ENCODE peak calls at places on chromosomes 11 and 22, in eight cellular contexts. One of them, this sample, is unnamed.

GRCh38 chr11:19819148-19819547 is 106.5 kb downstream of the NAV2 start:
- DNase-seq in 8988T: no peak
- DNase-seq in effector memory CD8-positive, alpha-beta T cell: no peak
- DNase-seq in Caco-2: no peak
- DNase-seq in epithelial cell of prostate: no peak
- DNase-seq in stimulated activated CD4-positive, alpha-beta T cell treated with anti-CD3 and anti-CD28 coated beads, Interleukin-4, amount 100 ng/mL, for 1 hour: no peak
- DNase-seq in non-pigmented ciliary epithelial cell: no peak
- DNase-seq in EL: no peak
- DNase-seq in this sample: no peak

GRCh38 chr11:17601206-17602075 is 54.4 kb downstream of the OTOG start:
- DNase-seq in 8988T: no peak
- DNase-seq in effector memory CD8-positive, alpha-beta T cell: no peak
- DNase-seq in Caco-2: no peak
- DNase-seq in epithelial cell of prostate: no peak
- DNase-seq in stimulated activated CD4-positive, alpha-beta T cell treated with anti-CD3 and anti-CD28 coated beads, Interleukin-4, amount 100 ng/mL, for 1 hour: no peak
- DNase-seq in non-pigmented ciliary epithelial cell: no peak
- DNase-seq in EL: no peak
- DNase-seq in this sample: no peak

GRCh38 chr22:20153945-20154344 is 3.1 kb upstream of the CCDC188 start:
- DNase-seq in 8988T: no peak
- DNase-seq in effector memory CD8-positive, alpha-beta T cell: no peak
- DNase-seq in Caco-2: no peak
- DNase-seq in epithelial cell of prostate: no peak
- DNase-seq in stimulated activated CD4-positive, alpha-beta T cell treated with anti-CD3 and anti-CD28 coated beads, Interleukin-4, amount 100 ng/mL, for 1 hour: no peak
- DNase-seq in non-pigmented ciliary epithelial cell: no peak
- DNase-seq in EL: no peak
- DNase-seq in this sample: no peak

GRCh38 chr11:60863550-60864521 is 3.5 kb upstream of the ZP1 start:
- DNase-seq in 8988T: no peak
- DNase-seq in effector memory CD8-positive, alpha-beta T cell: no peak
- DNase-seq in Caco-2: no peak
- DNase-seq in epithelial cell of prostate: no peak
- DNase-seq in stimulated activated CD4-positive, alpha-beta T cell treated with anti-CD3 and anti-CD28 coated beads, Interleukin-4, amount 100 ng/mL, for 1 hour: no peak
- DNase-seq in non-pigmented ciliary epithelial cell: no peak
- DNase-seq in EL: no peak
- DNase-seq in this sample: no peak

GRCh38 chr11:9535189-9535781 is 38.2 kb upstream of the WEE1 start:
- DNase-seq in 8988T: peak
- DNase-seq in effector memory CD8-positive, alpha-beta T cell: peak
- DNase-seq in Caco-2: peak
- DNase-seq in epithelial cell of prostate: peak
- DNase-seq in stimulated activated CD4-positive, alpha-beta T cell treated with anti-CD3 and anti-CD28 coated beads, Interleukin-4, amount 100 ng/mL, for 1 hour: peak
- DNase-seq in non-pigmented ciliary epithelial cell: no peak
- DNase-seq in EL: peak
- DNase-seq in this sample: peak

GRCh38 chr22:30425616-30426394 is at the start of gene MTFP1:
- DNase-seq in 8988T: peak
- DNase-seq in effector memory CD8-positive, alpha-beta T cell: peak
- DNase-seq in Caco-2: peak
- DNase-seq in epithelial cell of prostate: no peak
- DNase-seq in stimulated activated CD4-positive, alpha-beta T cell treated with anti-CD3 and anti-CD28 coated beads, Interleukin-4, amount 100 ng/mL, for 1 hour: peak
- DNase-seq in non-pigmented ciliary epithelial cell: no peak
- DNase-seq in EL: peak
- DNase-seq in this sample: peak

GRCh38 chr22:27896251-27896650 is 22.8 kb downstream of the PITPNB start:
- DNase-seq in 8988T: no peak
- DNase-seq in effector memory CD8-positive, alpha-beta T cell: no peak
- DNase-seq in Caco-2: no peak
- DNase-seq in epithelial cell of prostate: no peak
- DNase-seq in stimulated activated CD4-positive, alpha-beta T cell treated with anti-CD3 and anti-CD28 coated beads, Interleukin-4, amount 100 ng/mL, for 1 hour: no peak
- DNase-seq in non-pigmented ciliary epithelial cell: no peak
- DNase-seq in EL: no peak
- DNase-seq in this sample: no peak

GRCh38 chr22:21688341-21688705 is 22.5 kb downstream of the PPIL2 start:
- DNase-seq in 8988T: no peak
- DNase-seq in effector memory CD8-positive, alpha-beta T cell: no peak
- DNase-seq in Caco-2: no peak
- DNase-seq in epithelial cell of prostate: no peak
- DNase-seq in stimulated activated CD4-positive, alpha-beta T cell treated with anti-CD3 and anti-CD28 coated beads, Interleukin-4, amount 100 ng/mL, for 1 hour: no peak
- DNase-seq in non-pigmented ciliary epithelial cell: no peak
- DNase-seq in EL: no peak
- DNase-seq in this sample: no peak

GRCh38 chr22:20127869-20128618 is 3.6 kb upstream of the ZDHHC8 start:
- DNase-seq in 8988T: no peak
- DNase-seq in effector memory CD8-positive, alpha-beta T cell: no peak
- DNase-seq in Caco-2: no peak
- DNase-seq in epithelial cell of prostate: no peak
- DNase-seq in stimulated activated CD4-positive, alpha-beta T cell treated with anti-CD3 and anti-CD28 coated beads, Interleukin-4, amount 100 ng/mL, for 1 hour: no peak
- DNase-seq in non-pigmented ciliary epithelial cell: no peak
- DNase-seq in EL: no peak
- DNase-seq in this sample: no peak

GRCh38 chr11:80886684-80887083 is 1445.9 kb upstream of the TENM4 start:
- DNase-seq in 8988T: no peak
- DNase-seq in effector memory CD8-positive, alpha-beta T cell: no peak
- DNase-seq in Caco-2: no peak
- DNase-seq in epithelial cell of prostate: no peak
- DNase-seq in stimulated activated CD4-positive, alpha-beta T cell treated with anti-CD3 and anti-CD28 coated beads, Interleukin-4, amount 100 ng/mL, for 1 hour: no peak
- DNase-seq in non-pigmented ciliary epithelial cell: no peak
- DNase-seq in EL: no peak
- DNase-seq in this sample: no peak

GRCh38 chr11:32172771-32173170 is 81.9 kb downstream of the RCN1 start:
- DNase-seq in 8988T: no peak
- DNase-seq in effector memory CD8-positive, alpha-beta T cell: no peak
- DNase-seq in Caco-2: no peak
- DNase-seq in epithelial cell of prostate: no peak
- DNase-seq in stimulated activated CD4-positive, alpha-beta T cell treated with anti-CD3 and anti-CD28 coated beads, Interleukin-4, amount 100 ng/mL, for 1 hour: no peak
- DNase-seq in non-pigmented ciliary epithelial cell: no peak
- DNase-seq in EL: peak
- DNase-seq in this sample: no peak

GRCh38 chr11:64868904-64869570 is 9.4 kb downstream of the EHD1 start:
- DNase-seq in 8988T: peak
- DNase-seq in effector memory CD8-positive, alpha-beta T cell: no peak
- DNase-seq in Caco-2: no peak
- DNase-seq in epithelial cell of prostate: no peak
- DNase-seq in stimulated activated CD4-positive, alpha-beta T cell treated with anti-CD3 and anti-CD28 coated beads, Interleukin-4, amount 100 ng/mL, for 1 hour: peak
- DNase-seq in non-pigmented ciliary epithelial cell: peak
- DNase-seq in EL: peak
- DNase-seq in this sample: peak

GRCh38 chr11:64089493-64089892 is 53.8 kb downstream of the FLRT1 start:
- DNase-seq in 8988T: no peak
- DNase-seq in effector memory CD8-positive, alpha-beta T cell: no peak
- DNase-seq in Caco-2: no peak
- DNase-seq in epithelial cell of prostate: no peak
- DNase-seq in stimulated activated CD4-positive, alpha-beta T cell treated with anti-CD3 and anti-CD28 coated beads, Interleukin-4, amount 100 ng/mL, for 1 hour: no peak
- DNase-seq in non-pigmented ciliary epithelial cell: no peak
- DNase-seq in EL: no peak
- DNase-seq in this sample: no peak

GRCh38 chr11:34314176-34314575 is 43.6 kb downstream of the ABTB2 start:
- DNase-seq in 8988T: no peak
- DNase-seq in effector memory CD8-positive, alpha-beta T cell: no peak
- DNase-seq in Caco-2: no peak
- DNase-seq in epithelial cell of prostate: no peak
- DNase-seq in stimulated activated CD4-positive, alpha-beta T cell treated with anti-CD3 and anti-CD28 coated beads, Interleukin-4, amount 100 ng/mL, for 1 hour: no peak
- DNase-seq in non-pigmented ciliary epithelial cell: no peak
- DNase-seq in EL: no peak
- DNase-seq in this sample: no peak

GRCh38 chr11:31422703-31423102 is 53.0 kb downstream of the DNAJC24 start:
- DNase-seq in 8988T: no peak
- DNase-seq in effector memory CD8-positive, alpha-beta T cell: no peak
- DNase-seq in Caco-2: no peak
- DNase-seq in epithelial cell of prostate: no peak
- DNase-seq in stimulated activated CD4-positive, alpha-beta T cell treated with anti-CD3 and anti-CD28 coated beads, Interleukin-4, amount 100 ng/mL, for 1 hour: no peak
- DNase-seq in non-pigmented ciliary epithelial cell: no peak
- DNase-seq in EL: no peak
- DNase-seq in this sample: no peak

GRCh38 chr11:97990162-97990920 is 1030.4 kb upstream of the CNTN5 start:
- DNase-seq in 8988T: no peak
- DNase-seq in effector memory CD8-positive, alpha-beta T cell: no peak
- DNase-seq in Caco-2: no peak
- DNase-seq in epithelial cell of prostate: no peak
- DNase-seq in stimulated activated CD4-positive, alpha-beta T cell treated with anti-CD3 and anti-CD28 coated beads, Interleukin-4, amount 100 ng/mL, for 1 hour: no peak
- DNase-seq in non-pigmented ciliary epithelial cell: no peak
- DNase-seq in EL: peak
- DNase-seq in this sample: no peak